ENCODE peak calls at places on chromosomes 4 and X, in eight cellular contexts. S is MM.1S, L is astrocyte, Q is H9, K is neural progenitor cell, D is PC-3, B is IMR-90, J is SK-N-SH. U is an unnamed sample.
A peak's percentile ranks its signal among the peaks of the same experiment; 100 is the strongest.

GRCh38 chr4:10529256-10529890 is 72.1 kb upstream of the ZNF518B start:
- DNase-seq in J (no peak), B (no peak), S (no peak), L (no peak), K (no peak), Q (no peak), D (peak; percentile 44), U (no peak)

GRCh38 chrX:155819525-155819924 is 61.6 kb upstream of the VAMP7 start:
- DNase-seq in J (no peak), D (no peak), B (no peak), L (no peak), K (no peak), S (no peak), Q (peak; percentile 24), U (no peak)

GRCh38 chr4:108060164-108060563 is 70.5 kb downstream of the HADH start:
- DNase-seq in L (peak; percentile 38), K (peak; percentile 32), Q (peak; percentile 42), J (peak; percentile 54), B (peak; percentile 46), D (peak; percentile 41), S (no peak), U (no peak)

GRCh38 chr4:75834772-75835154 is 67.5 kb downstream of the PPEF2 start:
- DNase-seq in K (no peak), B (no peak), D (no peak), Q (no peak), S (no peak), L (no peak), J (no peak), U (no peak)

GRCh38 chrX:17397074-17397473 is 22.1 kb downstream of the NHS start:
- DNase-seq in Q (no peak), S (no peak), J (no peak), D (peak; percentile 75), B (peak; percentile 23), K (no peak), L (peak; percentile 57), U (no peak)

GRCh38 chr4:47926667-47927258 is 12.4 kb upstream of the NFXL1 start:
- DNase-seq in K (peak; percentile 89), Q (peak; percentile 82), J (peak; percentile 17), S (peak; percentile 65), L (peak; percentile 32), D (peak; percentile 67), B (peak; percentile 47), U (peak; percentile 42)

GRCh38 chr4:48602763-48603162 is 112.7 kb downstream of the ZAR1 start:
- DNase-seq in K (no peak), L (peak; percentile 31), J (no peak), B (peak; percentile 25), D (peak; percentile 46), Q (no peak), S (no peak), U (no peak)

GRCh38 chr4:74284074-74284473 is 24.2 kb upstream of the EPGN start:
- DNase-seq in Q (no peak), J (no peak), K (no peak), D (peak; percentile 88), B (peak; percentile 47), L (peak; percentile 86), S (no peak), U (no peak)

GRCh38 chr4:133146192-133146573 is 2.9 kb upstream of the PCDH10 start:
- DNase-seq in J (no peak), S (no peak), B (no peak), K (no peak), D (no peak), Q (no peak), L (no peak), U (no peak)

GRCh38 chr4:133146574-133147198 is 2.4 kb upstream of the PCDH10 start:
- DNase-seq in J (peak; percentile 52), L (peak; percentile 36), K (peak; percentile 80), D (peak; percentile 59), Q (peak; percentile 82), B (peak; percentile 40), S (peak; percentile 46), U (peak; percentile 45)

GRCh38 chr4:133145241-133145640 is 3.9 kb upstream of the PCDH10 start:
- DNase-seq in B (no peak), K (no peak), S (no peak), L (no peak), Q (no peak), J (no peak), D (no peak), U (no peak)

GRCh38 chr4:133145758-133146157 is 3.3 kb upstream of the PCDH10 start:
- DNase-seq in D (no peak), K (no peak), B (no peak), L (no peak), S (no peak), J (no peak), Q (no peak), U (no peak)

DNA sequence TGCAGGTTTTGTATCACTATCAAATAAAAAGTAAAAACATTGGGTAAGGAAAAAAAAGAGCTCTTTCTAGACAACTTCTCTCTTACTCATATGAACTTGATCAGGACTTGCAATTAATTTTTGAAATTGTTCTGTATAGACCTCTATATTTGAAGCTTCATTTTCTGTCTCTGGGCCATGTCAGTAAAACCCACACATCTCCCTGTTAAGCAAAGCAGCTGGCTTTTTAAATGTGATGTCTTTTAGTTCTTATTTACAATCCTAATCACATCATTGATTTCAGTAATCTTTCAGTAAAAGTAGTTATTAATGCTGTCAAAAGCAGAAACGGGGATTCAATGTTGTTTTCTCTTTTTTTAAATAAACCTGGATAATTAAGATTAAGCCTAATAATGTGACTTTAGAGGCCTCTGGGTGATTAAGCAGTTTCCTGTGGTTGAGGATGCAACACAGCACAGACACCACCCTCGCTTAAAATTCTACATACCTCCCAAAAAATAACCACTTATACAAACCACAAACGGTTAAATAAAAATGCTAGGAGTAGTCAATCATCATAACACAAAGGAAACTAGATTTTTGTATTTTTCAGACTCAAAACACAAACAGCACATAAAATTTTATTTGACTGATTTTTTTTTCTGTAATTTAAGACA is 5.2 kb upstream of the PCDH10 start:
- DNase-seq in B (no peak), J (no peak), K (no peak), L (no peak), Q (no peak), D (no peak), S (no peak), U (peak; percentile 65)
- H3K27me3 ChIP-seq in B (peaks cover 11% of the 10 kb centered on the region), J (peaks cover 36% of the 10 kb centered on the region), K (peaks cover 40% of the 10 kb centered on the region), L (no peaks in the 10 kb centered on the region), Q (no peaks in the 10 kb centered on the region), D (peaks cover 3% of the 10 kb centered on the region), S (no peaks in the 10 kb centered on the region), U (no peaks in the 10 kb centered on the region)

GRCh38 chr4:25842229-25842840 is 20.5 kb downstream of the SEL1L3 start:
- DNase-seq in L (no peak), J (no peak), K (peak; percentile 41), Q (no peak), S (peak; percentile 80), B (no peak), D (no peak), U (no peak)

GRCh38 chr4:25847329-25847728 is 15.5 kb downstream of the SEL1L3 start:
- DNase-seq in Q (no peak), L (peak; percentile 50), S (no peak), J (no peak), B (peak; percentile 57), K (no peak), D (no peak), U (no peak)

GRCh38 chr4:25843340-25844097 is 19.3 kb downstream of the SEL1L3 start:
- DNase-seq in D (peak; percentile 53), L (no peak), S (peak; percentile 77), J (no peak), K (no peak), Q (no peak), B (no peak), U (no peak)

GRCh38 chr4:25845841-25846653 is 16.7 kb downstream of the SEL1L3 start:
- DNase-seq in B (no peak), K (no peak), S (no peak), D (no peak), Q (no peak), J (no peak), L (no peak), U (no peak)

DNA sequence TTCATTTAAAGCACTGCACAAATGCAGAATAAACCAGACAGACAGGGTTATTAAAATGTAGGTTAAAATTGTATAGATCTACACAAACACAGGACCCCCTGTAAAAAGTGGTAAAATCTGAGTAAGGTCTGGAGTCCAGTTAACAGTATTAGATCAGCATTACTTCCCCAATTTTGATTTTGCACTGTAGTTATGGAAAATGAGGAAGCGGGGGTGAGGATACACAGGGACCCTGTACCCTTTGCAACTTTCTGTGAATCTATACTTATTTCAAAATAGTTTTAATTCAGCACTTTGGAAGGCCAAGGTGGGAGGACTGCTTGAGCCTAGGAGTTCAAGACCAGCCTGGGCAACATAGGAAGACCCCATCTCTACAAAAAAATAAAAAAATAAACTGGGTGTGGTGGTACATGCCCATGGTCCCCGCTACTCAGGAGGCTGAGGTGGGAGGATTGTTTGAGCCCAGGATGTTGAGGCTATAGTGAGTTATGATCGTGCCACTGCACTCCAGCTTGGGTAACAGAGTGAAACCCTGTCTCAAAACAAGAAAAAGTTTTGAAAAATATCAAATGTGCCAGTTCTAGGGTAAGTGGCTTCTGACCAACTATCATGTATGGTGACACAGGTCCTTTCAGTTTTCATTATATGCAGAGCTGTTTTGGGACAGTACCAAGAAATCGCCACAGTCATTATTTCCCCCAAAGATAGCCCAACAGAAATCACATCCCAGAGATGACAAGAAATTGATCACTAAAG is 17.7 kb downstream of the SEL1L3 start:
- DNase-seq in Q (no peak), K (no peak), S (no peak), J (no peak), B (no peak), D (no peak), L (no peak), U (no peak)
- H3K4me2 ChIP-seq in Q (no peak overlapping the region), K (no peak overlapping the region), S (no peak overlapping the region), J (no peak overlapping the region), B (no peak overlapping the region), D (no peak overlapping the region), L (no peak overlapping the region), U (no peak overlapping the region)

DNA sequence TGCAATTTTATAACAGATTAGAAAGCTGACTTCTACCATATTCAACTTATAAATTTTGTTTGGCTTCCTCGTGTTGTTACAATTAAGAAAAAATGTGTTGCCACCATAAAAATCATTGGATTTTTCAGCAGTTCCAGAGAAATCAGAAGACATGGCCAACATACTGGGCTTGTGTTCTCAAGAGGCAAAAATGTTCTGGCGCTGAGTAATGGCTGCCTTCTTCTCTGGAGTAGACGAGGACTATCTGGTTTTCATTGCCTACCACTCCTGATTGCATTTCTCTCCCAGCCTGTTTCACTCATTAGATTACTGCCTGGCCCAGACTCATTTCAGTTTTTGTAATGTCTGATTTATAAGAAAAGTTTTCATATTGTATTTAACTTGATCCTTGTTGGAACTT is 122.3 kb downstream of the ARHGAP10 start:
- DNase-seq in D (no peak), J (no peak), B (no peak), Q (no peak), L (no peak), S (no peak), K (no peak), U (no peak)
- H3K27me3 ChIP-seq in D (no peaks in the 10 kb centered on the region), J (no peaks in the 10 kb centered on the region), B (no peaks in the 10 kb centered on the region), Q (no peaks in the 10 kb centered on the region), L (no peaks in the 10 kb centered on the region), S (no peaks in the 10 kb centered on the region), K (no peaks in the 10 kb centered on the region), U (no peaks in the 10 kb centered on the region)

GRCh38 chr4:7757501-7758443 is 181.9 kb downstream of the AFAP1 start:
- DNase-seq in J (no peak), B (no peak), K (peak; percentile 66), L (no peak), D (no peak), S (no peak), Q (no peak), U (no peak)

GRCh38 chr4:7760228-7760627 is 179.4 kb downstream of the AFAP1 start:
- DNase-seq in K (no peak), S (no peak), J (no peak), L (no peak), D (no peak), B (no peak), Q (no peak), U (no peak)

GRCh38 chr4:7759635-7760034 is 180.0 kb downstream of the AFAP1 start:
- DNase-seq in S (no peak), B (no peak), L (no peak), D (no peak), J (no peak), Q (no peak), K (no peak), U (no peak)

GRCh38 chr4:7758444-7758815 is 181.2 kb downstream of the AFAP1 start:
- DNase-seq in Q (no peak), L (no peak), S (no peak), K (no peak), D (no peak), B (no peak), J (no peak), U (peak; percentile 8)

DNA sequence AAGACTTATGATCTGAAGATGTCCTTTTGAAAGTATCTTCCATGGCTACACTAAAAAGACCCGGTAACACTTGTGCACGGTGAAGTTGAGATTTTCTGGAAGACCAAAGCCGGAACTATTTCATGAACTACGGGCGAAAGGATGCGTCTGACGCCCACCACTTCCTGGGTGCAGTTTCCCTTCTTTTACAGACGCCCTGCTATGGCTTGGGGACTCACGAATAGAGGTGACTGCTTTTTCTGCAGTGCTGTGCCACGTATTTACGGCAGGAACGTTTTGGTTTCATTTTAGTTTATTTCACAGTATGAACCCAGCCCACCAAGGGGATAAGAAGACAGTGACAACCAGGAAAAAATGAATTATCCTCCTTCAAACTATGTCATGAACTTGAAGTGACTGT is 180.4 kb downstream of the AFAP1 start:
- DNase-seq in J (no peak), B (no peak), K (no peak), S (no peak), L (no peak), D (no peak), Q (no peak), U (peak; percentile 74)
- H3K4me2 ChIP-seq in J (no peak overlapping the region), B (no peak overlapping the region), K (no peak overlapping the region), S (peak overlapping the region; percentile 60), L (no peak overlapping the region), D (no peak overlapping the region), Q (no peak overlapping the region), U (peak overlapping the region; percentile 58)

U was measured in DND-41.